ENCODE peak calls at places on chromosomes 2 and 18, in eight cellular contexts. J is EL; G is left cardiac atrium; F is stimulated activated CD4-positive, alpha-beta T cell treated with anti-CD3 and anti-CD28 coated beads, Interleukin-2, amount 100 ng/mL, for 48 hours; U is skeletal muscle cell; H is activated CD8-positive, alpha-beta memory T cell treated with anti-CD3 and anti-CD28 coated beads, Interleukin-2, amount 50 U/mL, for 48 hours; W is effector CD4-positive, alpha-beta T cell; I is SK-MEL-5. D is an unnamed sample.

GRCh38 chr2:207253946-207254345 is 88.2 kb upstream of the KLF7 start:
- DNase-seq in H (no peak), W (no peak), G (no peak), F (no peak), U (peak; percentile 80), I (no peak), J (peak; percentile 97), D (peak; percentile 95)

GRCh38 chr18:23943104-23943503 is 71.5 kb upstream of the TTC39C start:
- DNase-seq in U (no peak), G (no peak), W (no peak), J (no peak), F (peak; percentile 20), H (no peak), I (no peak), D (no peak)

GRCh38 chr2:216683846-216684245 is 11.5 kb downstream of the IGFBP5 start:
- DNase-seq in I (peak; percentile 26), J (peak; percentile 83), F (no peak), H (no peak), G (peak; percentile 74), U (peak; percentile 97), W (no peak), D (peak; percentile 88)

GRCh38 chr18:77250926-77251729 is 1.5 kb downstream of the GALR1 start:
- DNase-seq in F (no peak), I (no peak), J (no peak), U (no peak), W (no peak), G (no peak), H (no peak), D (no peak)

GRCh38 chr18:9925369-9925768 is 11.6 kb downstream of the VAPA start:
- DNase-seq in G (no peak), H (no peak), F (no peak), U (no peak), W (no peak), J (no peak), I (peak; percentile 36), D (no peak)

GRCh38 chr18:26215247-26215970 is 10.8 kb upstream of the TAF4B start:
- DNase-seq in W (peak; percentile 24), F (peak; percentile 18), I (no peak), G (no peak), J (no peak), H (no peak), U (no peak), D (no peak)

GRCh38 chr2:175036582-175037018 is 31.4 kb upstream of the CHN1 start:
- DNase-seq in U (no peak), F (no peak), I (peak; percentile 45), G (no peak), W (no peak), J (peak; percentile 21), H (no peak), D (peak; percentile 54)

GRCh38 chr2:149038442-149039212 is at the start of gene LYPD6B:
- DNase-seq in G (no peak), J (peak; percentile 26), W (no peak), U (no peak), I (no peak), F (no peak), H (no peak), D (peak; percentile 51)

GRCh38 chr2:168047291-168047690 is 200.1 kb downstream of the STK39 start:
- DNase-seq in I (no peak), J (no peak), U (no peak), G (no peak), H (no peak), F (no peak), W (no peak), D (no peak)

GRCh38 chr2:100832885-100833284 is 12.9 kb downstream of the NPAS2 start:
- DNase-seq in U (no peak), H (no peak), I (no peak), J (peak; percentile 21), G (no peak), F (no peak), W (no peak), D (no peak)

GRCh38 chr2:202588647-202589581 is 45.9 kb upstream of the FAM117B start:
- DNase-seq in G (peak; percentile 70), I (peak; percentile 80), U (no peak), F (peak; percentile 47), W (peak; percentile 49), H (peak; percentile 72), J (peak; percentile 71), D (peak; percentile 93)

GRCh38 chr2:62787381-62787780 is 81.9 kb downstream of the EHBP1 start:
- DNase-seq in H (no peak), G (no peak), U (no peak), I (peak; percentile 88), W (no peak), F (no peak), J (peak; percentile 36), D (peak; percentile 59)

GRCh38 chr2:224668123-224668909 is 47.8 kb downstream of the CCDC195 start:
- DNase-seq in W (no peak), U (no peak), F (no peak), G (no peak), H (no peak), I (no peak), J (no peak), D (no peak)

GRCh38 chr18:55224086-55224625 is 264.9 kb upstream of the CCDC68 start:
- DNase-seq in G (no peak), H (no peak), U (no peak), I (no peak), W (no peak), J (peak; percentile 17), F (no peak), D (no peak)

GRCh38 chr2:101435011-101435862 is 39.7 kb downstream of the RFX8 start:
- DNase-seq in I (no peak), W (no peak), H (no peak), G (peak; percentile 47), J (peak; percentile 14), U (peak; percentile 53), F (no peak), D (no peak)

GRCh38 chr2:136207030-136207623 is 89.2 kb upstream of the CXCR4 start:
- DNase-seq in U (no peak), J (no peak), W (no peak), G (no peak), I (no peak), H (no peak), F (no peak), D (no peak)

GRCh38 chr2:106269591-106270291 is 75.6 kb upstream of the UXS1 start:
- DNase-seq in I (no peak), J (no peak), F (peak; percentile 37), W (no peak), U (no peak), H (peak; percentile 62), G (peak; percentile 36), D (peak; percentile 18)

GRCh38 chr2:43041661-43042360 is 184.6 kb downstream of the ZFP36L2 start:
- DNase-seq in I (no peak), F (no peak), H (no peak), W (no peak), U (peak; percentile 96), J (peak; percentile 98), G (no peak), D (peak; percentile 71)

GRCh38 chr2:189300917-189301316 is 121.4 kb upstream of the COL5A2 start:
- DNase-seq in H (no peak), U (no peak), F (no peak), W (no peak), I (no peak), J (no peak), G (no peak), D (no peak)

GRCh38 chr2:62485780-62486765 is 19.9 kb downstream of the TMEM17 start:
- DNase-seq in I (no peak), F (no peak), G (no peak), J (peak; percentile 24), H (no peak), W (no peak), U (no peak), D (peak; percentile 60)

GRCh38 chr2:208638059-208638458 is 231.5 kb downstream of the PTH2R start:
- DNase-seq in J (no peak), H (no peak), U (no peak), G (no peak), I (no peak), F (no peak), W (no peak), D (no peak)

GRCh38 chr2:172745636-172746035 is 10.0 kb downstream of the RAPGEF4 start:
- DNase-seq in J (peak; percentile 12), I (no peak), F (no peak), H (no peak), G (no peak), W (no peak), U (no peak), D (no peak)

GRCh38 chr2:234164499-234165409 is 114.3 kb downstream of the SPP2 start:
- DNase-seq in F (peak; percentile 12), W (peak; percentile 49), G (no peak), H (no peak), I (no peak), J (no peak), U (no peak), D (no peak)

GRCh38 chr2:233428008-233428407 is 73.7 kb downstream of the DGKD start:
- DNase-seq in U (no peak), W (no peak), J (no peak), I (no peak), H (peak; percentile 48), F (no peak), G (no peak), D (no peak)

D was measured in trophoblast cell.